ENCODE peak calls at places on chromosomes 16 and 17, in four cellular contexts. S is SJSA1; T is activated CD4-positive, alpha-beta T cell treated with anti-CD3 and anti-CD28 coated beads, Interleukin-2, amount 50 U/mL, for 4 hours; W is HFF-Myc. K is an unnamed sample.

GRCh38 chr16:56450275-56450889 is 750 bp downstream of the NUDT21 start:
- DNase-seq in S (peak), T (no peak), W (no peak), K (no peak)

GRCh38 chr17:82249896-82250581 is 21.2 kb downstream of the SLC16A3 start:
- DNase-seq in S (no peak), T (no peak), W (no peak), K (no peak)

GRCh38 chr16:85720319-85720637 is 30.6 kb downstream of the C16orf74 start:
- DNase-seq in S (no peak), T (no peak), W (no peak), K (no peak)

GRCh38 chr17:73359255-73359816 is 47.5 kb upstream of the CDC42EP4 start:
- DNase-seq in S (no peak), T (no peak), W (no peak), K (no peak)

GRCh38 chr17:17959520-17960361 is 12.5 kb downstream of the TOM1L2 start:
- DNase-seq in S (peak), T (no peak), W (no peak), K (no peak)

GRCh38 chr17:45425125-45425983 is 7.3 kb downstream of the ARHGAP27 start:
- DNase-seq in S (peak), T (no peak), W (peak), K (peak)

GRCh38 chr17:61517843-61518606 is 65.8 kb downstream of the TBX4 start:
- DNase-seq in S (no peak), T (no peak), W (no peak), K (no peak)

GRCh38 chr17:29205047-29205446 is 24.8 kb upstream of the MYO18A start:
- DNase-seq in S (no peak), T (no peak), W (no peak), K (no peak)

GRCh38 chr17:9512323-9513168 is 63.1 kb downstream of the STX8 start:
- DNase-seq in S (peak), T (no peak), W (no peak), K (peak)

GRCh38 chr17:6269474-6269873 is 165.4 kb downstream of the AIPL1 start:
- DNase-seq in S (no peak), T (no peak), W (no peak), K (no peak)

GRCh38 chr17:75031972-75032895 is 14.5 kb downstream of the ATP5PD start:
- DNase-seq in S (peak), T (peak), W (no peak), K (peak)

GRCh38 chr17:80259642-80260535 is 763 bp upstream of the RNF213 start:
- DNase-seq in S (peak), T (peak), W (no peak), K (no peak)

GRCh38 chr17:31318298-31319190 is 2.9 kb downstream of the EVI2A start:
- DNase-seq in S (peak), T (peak), W (no peak), K (no peak)

GRCh38 chr17:6555331-6556120 is 829 bp downstream of the PITPNM3 start:
- DNase-seq in S (peak), T (no peak), W (no peak), K (peak)

GRCh38 chr17:36665417-36665816 is 64.0 kb downstream of the MRM1 start:
- DNase-seq in S (no peak), T (no peak), W (no peak), K (no peak)

GRCh38 chr16:85641776-85642176 is 28.7 kb downstream of the GSE1 start:
- DNase-seq in S (no peak), T (no peak), W (no peak), K (no peak)

GRCh38 chr17:48127371-48128051 is 19.9 kb downstream of the SNX11 start:
- DNase-seq in S (peak), T (no peak), W (peak), K (no peak)

GRCh38 chr17:59727817-59728533 is 20.5 kb downstream of the VMP1 start:
- DNase-seq in S (no peak), T (no peak), W (no peak), K (no peak)

GRCh38 chr16:84811529-84811928 is 8.3 kb upstream of the CRISPLD2 start:
- DNase-seq in S (no peak), T (no peak), W (no peak), K (no peak)

GRCh38 chr17:63741251-63742049 is at the start of gene STRADA:
- DNase-seq in S (peak), T (peak), W (peak), K (peak)

GRCh38 chr16:66928702-66929388 is 3.5 kb upstream of the RRAD start:
- DNase-seq in S (no peak), T (no peak), W (no peak), K (no peak)

GRCh38 chr17:17786998-17787397 is 49.8 kb downstream of the SREBF1 start:
- DNase-seq in S (no peak), T (no peak), W (no peak), K (no peak)

GRCh38 chr16:54050281-54051210 is 236.0 kb downstream of the IRX3 start:
- DNase-seq in S (peak), T (no peak), W (no peak), K (no peak)

GRCh38 chr17:40121886-40122465 is at the start of gene MSL1:
- DNase-seq in S (peak), T (peak), W (no peak), K (no peak)

GRCh38 chr17:51118330-51119195 is 2.1 kb downstream of the SPAG9 start:
- DNase-seq in S (no peak), T (no peak), W (no peak), K (no peak)

GRCh38 chr16:80993293-80993691 is 13.4 kb downstream of the CMC2 start:
- DNase-seq in S (peak), T (no peak), W (peak), K (no peak)

GRCh38 chr17:75778861-75779249 is 5.8 kb upstream of the UNK start:
- DNase-seq in S (no peak), T (peak), W (no peak), K (no peak)

GRCh38 chr17:70767102-70767701 is 597.9 kb downstream of the KCNJ2 start:
- DNase-seq in S (peak), T (no peak), W (peak), K (no peak)